ENCODE peak calls at places on chromosomes 12 and 14, in ten cellular contexts. Z, I, S, M, A, U, V, N, J and K are unnamed samples.
A peak's percentile ranks its signal among the peaks of the same experiment; 100 is the strongest.

GRCh38 chr14:103500148-103500990 is 22.3 kb downstream of the CKB start:
- DNase-seq in Z (peak; percentile 72), I (peak; percentile 63), S (no peak), M (peak; percentile 89), A (peak; percentile 63), U (peak; percentile 92), V (peak; percentile 68), N (peak; percentile 60), J (peak; percentile 95), K (peak; percentile 96)

GRCh38 chr12:4701383-4701782 is 18.8 kb upstream of the GALNT8 start:
- DNase-seq in Z (no peak), I (no peak), S (no peak), M (peak; percentile 47), A (no peak), U (no peak), V (no peak), N (no peak), J (no peak), K (no peak)

GRCh38 chr14:101252443-101253214 is 308.7 kb upstream of the DIO3 start:
- DNase-seq in Z (no peak), I (no peak), S (no peak), M (no peak), A (no peak), U (no peak), V (no peak), N (no peak), J (peak; percentile 36), K (no peak)

GRCh38 chr14:58899317-58899713 is 261.6 kb downstream of the DACT1 start:
- DNase-seq in Z (no peak), I (no peak), S (no peak), M (no peak), A (no peak), U (no peak), V (no peak), N (no peak), J (no peak), K (no peak)

GRCh38 chr12:89212339-89212771 is 139.9 kb downstream of the DUSP6 start:
- DNase-seq in Z (no peak), I (no peak), S (no peak), M (peak; percentile 52), A (no peak), U (no peak), V (no peak), N (no peak), J (no peak), K (peak; percentile 11)

GRCh38 chr14:104346112-104346462 is 207.7 kb downstream of the KIF26A start:
- DNase-seq in Z (no peak), I (no peak), S (no peak), M (no peak), A (no peak), U (no peak), V (no peak), N (no peak), J (peak; percentile 30), K (no peak)

GRCh38 chr14:21063479-21063878 is 5.9 kb downstream of the RNASE8 start:
- DNase-seq in Z (no peak), I (no peak), S (no peak), M (no peak), A (no peak), U (no peak), V (no peak), N (no peak), J (no peak), K (peak; percentile 60)

GRCh38 chr12:112992541-112993398 is 14.5 kb downstream of the OAS2 start:
- DNase-seq in Z (no peak), I (peak; percentile 74), S (peak; percentile 75), M (no peak), A (peak; percentile 49), U (peak; percentile 57), V (peak; percentile 62), N (no peak), J (peak; percentile 94), K (peak; percentile 58)

GRCh38 chr14:20662968-20663731 is 21.2 kb upstream of the RNASE4 start:
- DNase-seq in Z (no peak), I (peak; percentile 78), S (peak; percentile 74), M (peak; percentile 38), A (no peak), U (peak; percentile 67), V (peak; percentile 70), N (peak; percentile 67), J (peak; percentile 94), K (peak; percentile 41)

GRCh38 chr14:102654298-102654697 is 61.8 kb downstream of the RCOR1 start:
- DNase-seq in Z (no peak), I (no peak), S (no peak), M (no peak), A (no peak), U (no peak), V (no peak), N (no peak), J (no peak), K (no peak)

GRCh38 chr12:43835264-43835655 is 621 bp upstream of the TMEM117 start:
- DNase-seq in Z (no peak), I (no peak), S (no peak), M (no peak), A (no peak), U (no peak), V (no peak), N (no peak), J (no peak), K (no peak)

GRCh38 chr12:110993425-110993824 is 73.0 kb upstream of the MYL2 start:
- DNase-seq in Z (no peak), I (no peak), S (peak; percentile 15), M (no peak), A (no peak), U (no peak), V (no peak), N (no peak), J (peak; percentile 53), K (no peak)

GRCh38 chr12:76250256-76250655 is 98.0 kb downstream of the BBS10 start:
- DNase-seq in Z (no peak), I (no peak), S (no peak), M (no peak), A (no peak), U (no peak), V (no peak), N (no peak), J (peak; percentile 49), K (no peak)

GRCh38 chr12:53184828-53185227 is 4.1 kb upstream of the CSAD start:
- DNase-seq in Z (no peak), I (no peak), S (no peak), M (no peak), A (no peak), U (no peak), V (no peak), N (no peak), J (no peak), K (no peak)

GRCh38 chr12:46556820-46557524 is 184.4 kb upstream of the SLC38A2 start:
- DNase-seq in Z (no peak), I (no peak), S (peak; percentile 27), M (no peak), A (no peak), U (no peak), V (no peak), N (no peak), J (no peak), K (no peak)

GRCh38 chr12:12209043-12209442 is 57.8 kb downstream of the LRP6 start:
- DNase-seq in Z (no peak), I (no peak), S (no peak), M (no peak), A (no peak), U (no peak), V (no peak), N (no peak), J (no peak), K (no peak)

GRCh38 chr12:5375547-5376295 is 56.2 kb upstream of the NTF3 start:
- DNase-seq in Z (no peak), I (peak; percentile 91), S (no peak), M (no peak), A (no peak), U (no peak), V (no peak), N (no peak), J (no peak), K (no peak)

GRCh38 chr14:35895256-35895655 is 69.1 kb downstream of the BRMS1L start:
- DNase-seq in Z (no peak), I (no peak), S (no peak), M (no peak), A (no peak), U (no peak), V (no peak), N (no peak), J (no peak), K (no peak)

GRCh38 chr14:104311358-104311757 is 173.0 kb downstream of the KIF26A start:
- DNase-seq in Z (no peak), I (no peak), S (no peak), M (no peak), A (no peak), U (no peak), V (no peak), N (no peak), J (no peak), K (no peak)

GRCh38 chr14:40240456-40240855 is 808.2 kb upstream of the FBXO33 start:
- DNase-seq in Z (no peak), I (no peak), S (no peak), M (no peak), A (no peak), U (no peak), V (no peak), N (no peak), J (no peak), K (no peak)

GRCh38 chr14:67474366-67474765 is 14.2 kb downstream of the TMEM229B start:
- DNase-seq in Z (no peak), I (no peak), S (no peak), M (no peak), A (no peak), U (no peak), V (no peak), N (no peak), J (no peak), K (no peak)

GRCh38 chr14:102882233-102882906 is 40.1 kb upstream of the AMN start:
- DNase-seq in Z (no peak), I (no peak), S (no peak), M (no peak), A (no peak), U (no peak), V (no peak), N (no peak), J (no peak), K (no peak)